ENCODE peak calls at places on chromosome 9, in six cellular contexts. One of them, this sample, is unnamed.

GRCh38 chr9:101442248-101443136 is 6.9 kb upstream of the ALDOB start:
- DNase-seq in erythroblast: no peak
- DNase-seq in ecto neural progenitor cell: no peak
- DNase-seq in mesenchymal stem cell: no peak
- DNase-seq in Ammon's horn: no peak
- DNase-seq in C1 segment of cervical spinal cord: no peak
- DNase-seq in this sample: no peak

GRCh38 chr9:134283111-134283515 is 43.1 kb upstream of the RXRA start:
- DNase-seq in C1 segment of cervical spinal cord: peak
- DNase-seq in mesenchymal stem cell: no peak
- DNase-seq in Ammon's horn: peak
- DNase-seq in ecto neural progenitor cell: no peak
- DNase-seq in erythroblast: no peak
- DNase-seq in this sample: no peak

GRCh38 chr9:122144006-122144405 is 15.6 kb downstream of the NDUFA8 start:
- DNase-seq in Ammon's horn: no peak
- DNase-seq in C1 segment of cervical spinal cord: no peak
- DNase-seq in erythroblast: peak
- DNase-seq in mesenchymal stem cell: no peak
- DNase-seq in ecto neural progenitor cell: no peak
- DNase-seq in this sample: no peak

GRCh38 chr9:5441043-5441442 is 3.3 kb upstream of the PLGRKT start:
- DNase-seq in mesenchymal stem cell: peak
- DNase-seq in C1 segment of cervical spinal cord: no peak
- DNase-seq in ecto neural progenitor cell: no peak
- DNase-seq in erythroblast: no peak
- DNase-seq in Ammon's horn: no peak
- DNase-seq in this sample: peak

GRCh38 chr9:127927457-127928231 is 2.9 kb downstream of the PIP5KL1 start:
- DNase-seq in ecto neural progenitor cell: peak
- DNase-seq in mesenchymal stem cell: no peak
- DNase-seq in erythroblast: peak
- DNase-seq in Ammon's horn: no peak
- DNase-seq in C1 segment of cervical spinal cord: no peak
- DNase-seq in this sample: peak

GRCh38 chr9:131727184-131727785 is 12.6 kb downstream of the RAPGEF1 start:
- DNase-seq in ecto neural progenitor cell: no peak
- DNase-seq in C1 segment of cervical spinal cord: no peak
- DNase-seq in erythroblast: no peak
- DNase-seq in Ammon's horn: no peak
- DNase-seq in mesenchymal stem cell: peak
- DNase-seq in this sample: no peak

GRCh38 chr9:136249881-136250559 is 4.4 kb upstream of the QSOX2 start:
- DNase-seq in ecto neural progenitor cell: no peak
- DNase-seq in erythroblast: no peak
- DNase-seq in Ammon's horn: no peak
- DNase-seq in mesenchymal stem cell: no peak
- DNase-seq in C1 segment of cervical spinal cord: no peak
- DNase-seq in this sample: no peak

GRCh38 chr9:13555516-13555915 is 276.0 kb upstream of the MPDZ start:
- DNase-seq in ecto neural progenitor cell: no peak
- DNase-seq in mesenchymal stem cell: no peak
- DNase-seq in C1 segment of cervical spinal cord: no peak
- DNase-seq in Ammon's horn: no peak
- DNase-seq in erythroblast: no peak
- DNase-seq in this sample: no peak

GRCh38 chr9:134318481-134318891 is 7.8 kb upstream of the RXRA start:
- DNase-seq in C1 segment of cervical spinal cord: no peak
- DNase-seq in ecto neural progenitor cell: no peak
- DNase-seq in Ammon's horn: no peak
- DNase-seq in mesenchymal stem cell: no peak
- DNase-seq in erythroblast: no peak
- DNase-seq in this sample: no peak

GRCh38 chr9:134358026-134358967 is 32.0 kb downstream of the RXRA start:
- DNase-seq in C1 segment of cervical spinal cord: no peak
- DNase-seq in ecto neural progenitor cell: no peak
- DNase-seq in Ammon's horn: peak
- DNase-seq in erythroblast: peak
- DNase-seq in mesenchymal stem cell: no peak
- DNase-seq in this sample: no peak

GRCh38 chr9:14062449-14063187 is 251.3 kb downstream of the NFIB start:
- DNase-seq in erythroblast: no peak
- DNase-seq in mesenchymal stem cell: peak
- DNase-seq in C1 segment of cervical spinal cord: no peak
- DNase-seq in Ammon's horn: no peak
- DNase-seq in ecto neural progenitor cell: no peak
- DNase-seq in this sample: no peak

GRCh38 chr9:19985081-19985480 is 196.2 kb upstream of the SLC24A2 start:
- DNase-seq in ecto neural progenitor cell: no peak
- DNase-seq in mesenchymal stem cell: no peak
- DNase-seq in C1 segment of cervical spinal cord: no peak
- DNase-seq in Ammon's horn: no peak
- DNase-seq in erythroblast: no peak
- DNase-seq in this sample: no peak

GRCh38 chr9:97938081-97938644 is at the start of gene HEMGN:
- DNase-seq in mesenchymal stem cell: no peak
- DNase-seq in ecto neural progenitor cell: no peak
- DNase-seq in Ammon's horn: no peak
- DNase-seq in erythroblast: peak
- DNase-seq in C1 segment of cervical spinal cord: no peak
- DNase-seq in this sample: no peak

GRCh38 chr9:138053996-138054752 is 176.6 kb downstream of the CACNA1B start:
- DNase-seq in erythroblast: no peak
- DNase-seq in ecto neural progenitor cell: peak
- DNase-seq in C1 segment of cervical spinal cord: no peak
- DNase-seq in mesenchymal stem cell: no peak
- DNase-seq in Ammon's horn: no peak
- DNase-seq in this sample: no peak

GRCh38 chr9:132857031-132857430 is 21.1 kb downstream of the AK8 start:
- DNase-seq in ecto neural progenitor cell: no peak
- DNase-seq in C1 segment of cervical spinal cord: no peak
- DNase-seq in erythroblast: no peak
- DNase-seq in Ammon's horn: no peak
- DNase-seq in mesenchymal stem cell: peak
- DNase-seq in this sample: peak

GRCh38 chr9:35112257-35113020 is 3.2 kb downstream of the ATOSB start:
- DNase-seq in C1 segment of cervical spinal cord: peak
- DNase-seq in mesenchymal stem cell: peak
- DNase-seq in erythroblast: peak
- DNase-seq in Ammon's horn: no peak
- DNase-seq in ecto neural progenitor cell: no peak
- DNase-seq in this sample: no peak

GRCh38 chr9:20835364-20836286 is 151.6 kb downstream of the FOCAD start:
- DNase-seq in C1 segment of cervical spinal cord: no peak
- DNase-seq in ecto neural progenitor cell: no peak
- DNase-seq in mesenchymal stem cell: peak
- DNase-seq in erythroblast: no peak
- DNase-seq in Ammon's horn: no peak
- DNase-seq in this sample: peak

GRCh38 chr9:138077126-138077525 is 199.5 kb downstream of the CACNA1B start:
- DNase-seq in erythroblast: no peak
- DNase-seq in C1 segment of cervical spinal cord: no peak
- DNase-seq in mesenchymal stem cell: no peak
- DNase-seq in Ammon's horn: no peak
- DNase-seq in ecto neural progenitor cell: peak
- DNase-seq in this sample: no peak

This sample was measured in cardiac muscle cell.